ENCODE peak calls at places on chromosomes 5 and 9, in six cellular contexts. J is stimulated activated CD8-positive, alpha-beta memory T cell treated with anti-CD3 and anti-CD28 coated beads, Interleukin-4, amount 100 ng/mL, for 24 hours; B is erythroblast; P is fibroblast of the conjunctiva; Q is Calu3; G is mesothelial cell of epicardium. L is an unnamed sample.

GRCh38 chr9:108002296-108003056 is 512.9 kb upstream of the KLF4 start:
- DNase-seq in J (no peak), B (no peak), P (no peak), Q (no peak), G (no peak), L (peak)

GRCh38 chr5:122704247-122705036 is 70.4 kb upstream of the SNX2 start:
- DNase-seq in J (no peak), B (peak), P (peak), Q (no peak), G (no peak), L (no peak)

GRCh38 chr9:113011911-113012381 is at the start of gene ZNF883:
- DNase-seq in J (peak), B (no peak), P (peak), Q (peak), G (no peak), L (peak)

GRCh38 chr5:167105951-167106350 is 1185.5 kb upstream of the WWC1 start:
- DNase-seq in J (no peak), B (no peak), P (no peak), Q (no peak), G (no peak), L (no peak)

GRCh38 chr9:126475933-126476555 is 137.7 kb upstream of the LMX1B start:
- DNase-seq in J (no peak), B (no peak), P (no peak), Q (no peak), G (no peak), L (no peak)

GRCh38 chr5:154193176-154193575 is 2.6 kb downstream of the GALNT10 start:
- DNase-seq in J (no peak), B (peak), P (no peak), Q (no peak), G (no peak), L (no peak)

GRCh38 chr5:135476615-135477493 is 24.7 kb upstream of the TIFAB start:
- DNase-seq in J (no peak), B (peak), P (no peak), Q (no peak), G (no peak), L (no peak)

GRCh38 chr9:116269250-116269649 is 115.7 kb downstream of the PAPPA start:
- DNase-seq in J (no peak), B (peak), P (no peak), Q (no peak), G (no peak), L (no peak)

GRCh38 chr9:34974664-34975063 is 14.9 kb upstream of the DNAJB5 start:
- DNase-seq in J (no peak), B (no peak), P (no peak), Q (no peak), G (no peak), L (no peak)

GRCh38 chr9:35733109-35733541 is 659 bp downstream of the CREB3 start:
- DNase-seq in J (no peak), B (peak), P (no peak), Q (peak), G (no peak), L (no peak)

GRCh38 chr5:148962200-148962550 is 100.7 kb downstream of the SH3TC2 start:
- DNase-seq in J (no peak), B (no peak), P (no peak), Q (no peak), G (no peak), L (no peak)

GRCh38 chr9:75418518-75418917 is 330.2 kb downstream of the OSTF1 start:
- DNase-seq in J (no peak), B (no peak), P (no peak), Q (no peak), G (no peak), L (no peak)

GRCh38 chr9:96246267-96246671 is 55.7 kb downstream of the HSD17B3 start:
- DNase-seq in J (no peak), B (no peak), P (no peak), Q (no peak), G (no peak), L (no peak)

GRCh38 chr9:133967024-133967741 is 24.9 kb downstream of the VAV2 start:
- DNase-seq in J (no peak), B (no peak), P (no peak), Q (no peak), G (no peak), L (no peak)

GRCh38 chr5:96115467-96115812 is 153.8 kb upstream of the ELL2 start:
- DNase-seq in J (no peak), B (no peak), P (no peak), Q (no peak), G (no peak), L (no peak)

GRCh38 chr5:1390333-1390732 is 45.4 kb upstream of the CLPTM1L start:
- DNase-seq in J (no peak), B (no peak), P (no peak), Q (no peak), G (no peak), L (no peak)

GRCh38 chr9:37187269-37187668 is 66.9 kb downstream of the ZCCHC7 start:
- DNase-seq in J (no peak), B (no peak), P (no peak), Q (no peak), G (no peak), L (no peak)

GRCh38 chr9:12759767-12760166 is 15.1 kb upstream of the LURAP1L start:
- DNase-seq in J (no peak), B (no peak), P (no peak), Q (no peak), G (no peak), L (no peak)

GRCh38 chr5:78679905-78680304 is 31.3 kb upstream of the LHFPL2 start:
- DNase-seq in J (no peak), B (no peak), P (no peak), Q (no peak), G (no peak), L (no peak)

GRCh38 chr5:31651241-31651640 is 12.3 kb downstream of the PDZD2 start:
- DNase-seq in J (no peak), B (no peak), P (no peak), Q (no peak), G (no peak), L (no peak)

GRCh38 chr5:82174128-82174918 is 103.8 kb downstream of the RPS23 start:
- DNase-seq in J (peak), B (peak), P (no peak), Q (peak), G (no peak), L (no peak)

GRCh38 chr5:80034962-80035821 is at the start of gene THBS4:
- DNase-seq in J (no peak), B (no peak), P (no peak), Q (no peak), G (no peak), L (peak)

L was measured in upper lobe of left lung.